ENCODE peak calls at places on chromosomes 16 and 17, in seven cellular contexts. M is stimulated activated naive CD8-positive, alpha-beta T cell treated with anti-CD3 and anti-CD28 coated beads, Interleukin-15, amount 100 ng/mL, for 72 hours; I is activated CD4-positive, CD25-positive, alpha-beta regulatory T cell; L is mesothelial cell of epicardium; U is CD8-positive, alpha-beta memory T cell; A is midbrain; Y is fibroblast of mammary gland. G is an unnamed sample.

GRCh38 chr16:27759947-27760844 is 210.3 kb downstream of the KATNIP start:
- DNase-seq in M (no peak), I (no peak), L (no peak), U (no peak), A (peak), Y (no peak), G (no peak)

GRCh38 chr17:19379306-19380075 is 1.2 kb downstream of the MAPK7 start:
- DNase-seq in M (no peak), I (no peak), L (no peak), U (no peak), A (no peak), Y (no peak), G (peak)

GRCh38 chr17:13351046-13351445 is 250.7 kb downstream of the HS3ST3A1 start:
- DNase-seq in M (no peak), I (no peak), L (no peak), U (no peak), A (no peak), Y (peak), G (no peak)

GRCh38 chr17:82882715-82883446 is 43.1 kb upstream of the ZNF750 start:
- DNase-seq in M (peak), I (peak), L (no peak), U (peak), A (no peak), Y (no peak), G (no peak)

GRCh38 chr17:80737106-80738019 is 192.7 kb downstream of the RPTOR start:
- DNase-seq in M (no peak), I (no peak), L (no peak), U (no peak), A (no peak), Y (no peak), G (no peak)

GRCh38 chr17:978110-979093 is 1.2 kb downstream of the NXN start:
- DNase-seq in M (peak), I (no peak), L (peak), U (no peak), A (no peak), Y (peak), G (no peak)

GRCh38 chr17:76147211-76148014 is 6.4 kb upstream of the FOXJ1 start:
- DNase-seq in M (no peak), I (no peak), L (no peak), U (no peak), A (peak), Y (peak), G (no peak)

GRCh38 chr16:86242244-86243122 is 267.8 kb upstream of the FOXF1 start:
- DNase-seq in M (no peak), I (no peak), L (peak), U (no peak), A (no peak), Y (no peak), G (no peak)

GRCh38 chr17:55433629-55434422 is 12.2 kb upstream of the MMD start:
- DNase-seq in M (no peak), I (no peak), L (no peak), U (no peak), A (no peak), Y (peak), G (no peak)

GRCh38 chr17:65794572-65794971 is 233.1 kb upstream of the AXIN2 start:
- DNase-seq in M (no peak), I (no peak), L (no peak), U (no peak), A (no peak), Y (peak), G (no peak)

GRCh38 chr17:29155235-29155965 is 24.8 kb downstream of the MYO18A start:
- DNase-seq in M (peak), I (peak), L (no peak), U (peak), A (no peak), Y (no peak), G (peak)

GRCh38 chr16:12468552-12468951 is 335.1 kb downstream of the CPPED1 start:
- DNase-seq in M (no peak), I (no peak), L (no peak), U (no peak), A (no peak), Y (no peak), G (no peak)

GRCh38 chr17:28878981-28879380 is 18.6 kb downstream of the FLOT2 start:
- DNase-seq in M (peak), I (no peak), L (no peak), U (no peak), A (peak), Y (peak), G (no peak)

GRCh38 chr16:29107299-29107698 is 122.4 kb downstream of the LAT start:
- DNase-seq in M (no peak), I (no peak), L (no peak), U (no peak), A (no peak), Y (no peak), G (no peak)

GRCh38 chr17:42564815-42565522 is 1.9 kb upstream of the MLX start:
- DNase-seq in M (no peak), I (no peak), L (no peak), U (no peak), A (no peak), Y (no peak), G (peak)

GRCh38 chr17:81027591-81028505 is 7.1 kb upstream of the BAIAP2 start:
- DNase-seq in M (no peak), I (no peak), L (no peak), U (no peak), A (no peak), Y (no peak), G (no peak)

GRCh38 chr17:79098282-79098867 is 23.8 kb downstream of the ENGASE start:
- DNase-seq in M (no peak), I (no peak), L (no peak), U (no peak), A (no peak), Y (no peak), G (no peak)

GRCh38 chr17:58415371-58416055 is 1.8 kb downstream of the RNF43 start:
- DNase-seq in M (no peak), I (no peak), L (no peak), U (no peak), A (no peak), Y (no peak), G (peak)

GRCh38 chr17:76266244-76266938 is 1.2 kb downstream of the UBALD2 start:
- DNase-seq in M (peak), I (no peak), L (no peak), U (no peak), A (no peak), Y (peak), G (peak)

GRCh38 chr17:27895110-27895895 is 2.1 kb upstream of the LYRM9 start:
- DNase-seq in M (no peak), I (no peak), L (no peak), U (no peak), A (peak), Y (no peak), G (no peak)

GRCh38 chr17:10724546-10725195 is 5.2 kb downstream of the TMEM220 start:
- DNase-seq in M (no peak), I (no peak), L (no peak), U (no peak), A (no peak), Y (no peak), G (no peak)

GRCh38 chr17:49585422-49586027 is 9.9 kb downstream of the NXPH3 start:
- DNase-seq in M (no peak), I (no peak), L (no peak), U (no peak), A (no peak), Y (no peak), G (no peak)

GRCh38 chr17:34673995-34674900 is 94.9 kb downstream of the TMEM132E start:
- DNase-seq in M (no peak), I (no peak), L (no peak), U (no peak), A (no peak), Y (no peak), G (no peak)

GRCh38 chr17:1553354-1554266 is 9.0 kb downstream of the PITPNA start:
- DNase-seq in M (no peak), I (no peak), L (no peak), U (no peak), A (no peak), Y (no peak), G (peak)

GRCh38 chr17:62676231-62676943 is 48.9 kb downstream of the MRC2 start:
- DNase-seq in M (no peak), I (no peak), L (no peak), U (no peak), A (no peak), Y (no peak), G (no peak)

GRCh38 chr17:79114455-79115301 is 40.1 kb downstream of the ENGASE start:
- DNase-seq in M (no peak), I (no peak), L (peak), U (no peak), A (no peak), Y (no peak), G (no peak)

GRCh38 chr17:13626703-13627102 is 25.0 kb upstream of the HS3ST3A1 start:
- DNase-seq in M (no peak), I (no peak), L (no peak), U (no peak), A (no peak), Y (peak), G (no peak)

GRCh38 chr17:69450857-69451410 is 36.4 kb downstream of the MAP2K6 start:
- DNase-seq in M (no peak), I (no peak), L (no peak), U (no peak), A (no peak), Y (no peak), G (no peak)

GRCh38 chr17:55859518-55859917 is 108.7 kb downstream of the PCTP start:
- DNase-seq in M (no peak), I (no peak), L (no peak), U (no peak), A (no peak), Y (no peak), G (no peak)

GRCh38 chr17:12024332-12024731 is 3.7 kb downstream of the MAP2K4 start:
- DNase-seq in M (no peak), I (no peak), L (no peak), U (no peak), A (no peak), Y (peak), G (no peak)

GRCh38 chr17:75970011-75970523 is 8.9 kb downstream of the ACOX1 start:
- DNase-seq in M (no peak), I (no peak), L (no peak), U (no peak), A (no peak), Y (peak), G (no peak)

GRCh38 chr17:28406478-28406824 is 439 bp upstream of the SLC46A1 start:
- DNase-seq in M (no peak), I (no peak), L (no peak), U (no peak), A (peak), Y (peak), G (no peak)

GRCh38 chr16:56356276-56357241 is 68.8 kb downstream of the AMFR start:
- DNase-seq in M (peak), I (no peak), L (peak), U (peak), A (peak), Y (peak), G (peak)

G was measured in right lobe of liver.